ENCODE peak calls at places on chromosomes 7 and 10, in nine cellular contexts. U is HCT116, Z is breast epithelium, E is suprapubic skin, O is upper lobe of left lung, Q is SK-N-SH, P is spleen, Y is endothelial cell of umbilical vein, A is SK-N-MC. F is an unnamed sample.

GRCh38 chr10:124545756-124546369 is 84.2 kb downstream of the LHPP start:
- DNase-seq in U (no peak), Z (no peak), E (no peak), O (no peak), Q (no peak), P (no peak), Y (no peak), A (no peak), F (no peak)

GRCh38 chr7:41367967-41368882 is 334.7 kb downstream of the INHBA start:
- DNase-seq in U (no peak), Z (no peak), E (no peak), O (no peak), Q (no peak), P (no peak), Y (no peak), A (no peak), F (no peak)

GRCh38 chr10:56003555-56003954 is 357.5 kb downstream of the ZWINT start:
- DNase-seq in U (no peak), Z (no peak), E (no peak), O (no peak), Q (no peak), P (no peak), Y (no peak), A (no peak), F (no peak)

GRCh38 chr10:20185116-20185515 is 368.9 kb downstream of the PLXDC2 start:
- DNase-seq in U (no peak), Z (no peak), E (no peak), O (no peak), Q (no peak), P (no peak), Y (no peak), A (no peak), F (no peak)

GRCh38 chr10:9824546-9825164 is 1193.0 kb upstream of the CELF2 start:
- DNase-seq in U (no peak), Z (no peak), E (no peak), O (no peak), Q (no peak), P (no peak), Y (no peak), A (no peak), F (no peak)

GRCh38 chr10:118300266-118300665 is 41.9 kb downstream of the FAM204A start:
- DNase-seq in U (no peak), Z (no peak), E (no peak), O (no peak), Q (no peak), P (no peak), Y (no peak), A (no peak), F (no peak)

GRCh38 chr7:141456298-141456697 is 94.9 kb upstream of the AGK start:
- DNase-seq in U (no peak), Z (no peak), E (no peak), O (no peak), Q (no peak), P (no peak), Y (no peak), A (no peak), F (no peak)

GRCh38 chr7:140923358-140924006 is 1.2 kb downstream of the BRAF start:
- DNase-seq in U (no peak), Z (no peak), E (no peak), O (no peak), Q (peak), P (no peak), Y (peak), A (no peak), F (no peak)

GRCh38 chr10:99396471-99396870 is 34.0 kb downstream of the GOT1 start:
- DNase-seq in U (no peak), Z (no peak), E (no peak), O (no peak), Q (no peak), P (no peak), Y (no peak), A (no peak), F (no peak)

GRCh38 chr10:5628798-5629788 is 37.3 kb downstream of the ASB13 start:
- DNase-seq in U (no peak), Z (no peak), E (no peak), O (no peak), Q (no peak), P (no peak), Y (peak), A (no peak), F (no peak)

GRCh38 chr10:71771204-71771603 is 2.1 kb downstream of the VSIR start:
- DNase-seq in U (no peak), Z (no peak), E (no peak), O (no peak), Q (no peak), P (no peak), Y (no peak), A (no peak), F (no peak)

GRCh38 chr7:120053390-120053961 is 219.5 kb upstream of the KCND2 start:
- DNase-seq in U (no peak), Z (no peak), E (no peak), O (no peak), Q (no peak), P (no peak), Y (no peak), A (no peak), F (no peak)

GRCh38 chr10:43353495-43354324 is 17.7 kb upstream of the FXYD4 start:
- DNase-seq in U (no peak), Z (no peak), E (no peak), O (no peak), Q (no peak), P (no peak), Y (peak), A (no peak), F (no peak)
- TF ChIP-seq POLR2AphosphoS5 in U (no peak), Z (no peak), E (no peak), O (no peak), Q (no peak), P (no peak), Y (no peak), A (no peak), F (no peak)

DNA sequence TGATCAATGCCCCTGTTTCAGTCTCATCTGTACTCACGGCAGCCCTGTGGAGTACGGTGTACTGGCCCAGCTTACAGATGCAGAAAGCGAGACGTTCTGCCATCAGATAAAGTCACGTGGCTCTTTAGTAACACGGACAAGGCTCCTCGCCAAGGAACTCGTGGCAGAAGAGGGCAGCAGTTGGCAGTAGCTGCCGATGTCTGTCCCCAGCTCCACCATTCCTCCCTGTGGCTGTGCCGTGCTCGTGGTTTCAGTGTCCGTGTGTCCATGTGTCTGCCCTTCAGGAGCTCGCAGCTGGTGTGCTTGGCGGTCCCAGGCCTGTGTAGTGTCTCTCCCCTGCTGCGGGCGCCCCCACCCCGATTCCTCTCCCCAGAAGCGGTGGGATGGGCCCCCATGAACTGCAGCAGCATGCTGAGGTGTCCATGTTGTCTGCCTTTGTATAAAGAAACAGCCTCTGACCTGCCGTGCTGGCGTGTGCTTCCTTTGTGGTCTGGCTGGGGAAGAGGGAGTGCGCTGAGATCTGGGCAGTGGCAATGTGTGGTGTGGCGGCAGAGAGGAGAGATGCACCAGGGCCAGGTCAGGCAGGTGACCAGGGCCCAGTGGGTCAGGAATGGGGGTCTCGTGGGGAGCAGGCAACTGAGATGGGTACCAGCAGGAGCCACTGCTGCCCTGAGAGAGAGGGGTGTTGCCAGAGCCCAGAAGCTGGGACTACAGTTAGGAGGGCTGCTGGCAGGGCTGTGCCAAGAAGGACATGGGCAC is 9.8 kb downstream of the RHBDD2 start:
- DNase-seq in U (no peak), Z (no peak), E (no peak), O (peak), Q (no peak), P (no peak), Y (no peak), A (no peak), F (no peak)
- TF ChIP-seq POLR2AphosphoS5 in U (peak), Z (no peak), E (no peak), O (no peak), Q (no peak), P (peak), Y (no peak), A (no peak), F (no peak)

GRCh38 chr10:132550366-132551092 is 12.9 kb downstream of the INPP5A start:
- DNase-seq in U (no peak), Z (no peak), E (peak), O (no peak), Q (peak), P (peak), Y (no peak), A (no peak), F (no peak)

GRCh38 chr10:132548869-132549268 is 11.3 kb downstream of the INPP5A start:
- DNase-seq in U (no peak), Z (no peak), E (peak), O (no peak), Q (no peak), P (peak), Y (no peak), A (no peak), F (no peak)

GRCh38 chr10:132549416-132549815 is 11.8 kb downstream of the INPP5A start:
- DNase-seq in U (no peak), Z (no peak), E (peak), O (no peak), Q (no peak), P (peak), Y (no peak), A (no peak), F (no peak)

GRCh38 chr10:132551808-132552130 is 14.2 kb downstream of the INPP5A start:
- DNase-seq in U (no peak), Z (no peak), E (peak), O (no peak), Q (no peak), P (no peak), Y (no peak), A (no peak), F (no peak)

DNA sequence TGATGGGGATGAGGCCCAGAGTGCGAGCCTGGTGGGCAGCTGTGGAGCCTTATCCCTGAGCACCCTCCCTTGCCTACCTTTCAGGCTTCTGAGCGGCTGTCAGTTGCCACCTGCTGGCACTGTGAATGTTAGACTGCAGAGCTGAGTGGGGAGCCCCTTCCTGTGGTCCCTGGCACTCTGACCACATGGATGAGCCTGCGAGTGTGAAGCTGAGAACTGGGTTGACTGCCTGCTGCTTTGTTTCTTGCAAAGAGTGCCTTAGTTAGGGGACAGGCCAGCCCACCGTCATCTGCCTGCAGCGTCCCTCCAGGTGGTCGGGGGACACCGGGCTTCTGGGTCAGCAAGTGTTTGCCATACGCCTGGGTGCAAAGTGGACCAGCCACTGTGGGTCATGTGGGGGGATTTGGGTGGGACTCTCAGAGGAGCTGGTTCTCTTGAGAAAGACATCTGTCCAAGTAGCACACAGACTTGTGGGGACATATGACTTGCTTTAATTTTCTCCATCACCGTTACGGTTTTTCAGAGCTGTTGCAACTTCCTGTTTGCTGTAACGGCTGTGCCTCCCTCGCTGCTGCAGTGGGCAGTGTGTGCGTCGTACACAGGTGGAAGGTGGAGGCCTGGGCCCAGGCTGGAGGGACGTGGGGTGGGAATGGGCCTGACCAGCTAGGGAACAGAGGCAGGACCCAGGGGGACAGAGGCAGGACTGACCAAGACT is 13.7 kb downstream of the INPP5A start:
- DNase-seq in U (no peak), Z (no peak), E (peak), O (peak), Q (peak), P (peak), Y (no peak), A (no peak), F (no peak)
- TF ChIP-seq POLR2AphosphoS5 in U (no peak), Z (no peak), E (no peak), O (peak), Q (no peak), P (peak), Y (no peak), A (no peak), F (no peak)

GRCh38 chr10:7484456-7485266 is 73.8 kb upstream of the SFMBT2 start:
- DNase-seq in U (no peak), Z (peak), E (no peak), O (no peak), Q (peak), P (no peak), Y (no peak), A (no peak), F (peak)
- TF ChIP-seq POLR2AphosphoS5 in U (no peak), Z (no peak), E (no peak), O (no peak), Q (no peak), P (no peak), Y (no peak), A (no peak), F (no peak)

GRCh38 chr10:114370199-114370598 is 34.1 kb downstream of the AFAP1L2 start:
- DNase-seq in U (no peak), Z (no peak), E (no peak), O (no peak), Q (no peak), P (no peak), Y (no peak), A (no peak), F (no peak)

GRCh38 chr10:114364726-114365125 is 39.6 kb downstream of the AFAP1L2 start:
- DNase-seq in U (no peak), Z (no peak), E (no peak), O (no peak), Q (no peak), P (no peak), Y (no peak), A (no peak), F (no peak)

GRCh38 chr10:114370993-114371392 is 33.3 kb downstream of the AFAP1L2 start:
- DNase-seq in U (no peak), Z (no peak), E (no peak), O (no peak), Q (no peak), P (no peak), Y (no peak), A (no peak), F (no peak)

GRCh38 chr10:114367041-114367675 is 37.1 kb downstream of the AFAP1L2 start:
- DNase-seq in U (no peak), Z (no peak), E (no peak), O (no peak), Q (no peak), P (no peak), Y (no peak), A (no peak), F (no peak)

DNA sequence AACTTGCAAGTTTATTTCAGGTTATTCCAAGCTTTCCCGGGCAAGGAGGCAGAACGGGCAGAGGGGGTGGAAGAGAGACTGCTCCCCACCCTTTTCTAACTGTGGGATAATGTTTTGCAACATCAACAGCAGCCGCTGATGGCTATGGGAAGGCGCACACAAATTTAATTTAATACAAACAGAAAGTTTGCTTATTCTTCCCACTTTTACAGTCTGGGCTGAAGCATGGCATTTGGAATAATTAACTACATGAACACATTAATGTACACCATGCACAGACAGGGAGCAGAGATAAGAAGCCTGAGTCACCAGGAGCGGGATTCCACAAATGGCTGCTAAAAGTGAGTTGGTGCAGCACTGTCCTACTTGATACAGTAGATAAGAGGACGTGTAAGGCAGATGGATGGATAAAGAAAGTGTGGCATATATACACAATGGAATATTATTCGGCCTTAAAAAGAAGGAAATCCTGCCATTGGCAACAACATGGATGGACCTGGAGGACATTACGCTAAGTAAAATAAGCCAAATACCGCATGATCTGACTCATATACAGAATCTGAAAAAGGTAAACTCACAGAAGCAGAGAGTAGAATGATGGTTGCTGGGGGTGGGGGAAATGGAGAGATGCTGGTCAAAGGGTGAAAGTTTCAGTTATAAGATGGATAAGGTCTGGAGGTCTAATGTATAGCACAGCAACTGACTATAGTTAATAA is 36.5 kb downstream of the AFAP1L2 start:
- DNase-seq in U (no peak), Z (peak), E (no peak), O (no peak), Q (peak), P (no peak), Y (peak), A (no peak), F (no peak)
- TF ChIP-seq POLR2AphosphoS5 in U (no peak), Z (no peak), E (no peak), O (no peak), Q (no peak), P (no peak), Y (no peak), A (no peak), F (no peak)

GRCh38 chr7:15430191-15430590 is 131.6 kb downstream of the AGMO start:
- DNase-seq in U (no peak), Z (no peak), E (no peak), O (no peak), Q (no peak), P (no peak), Y (no peak), A (no peak), F (no peak)

GRCh38 chr7:15424468-15424867 is 137.3 kb downstream of the AGMO start:
- DNase-seq in U (no peak), Z (no peak), E (no peak), O (no peak), Q (no peak), P (no peak), Y (no peak), A (no peak), F (no peak)
- TF ChIP-seq POLR2AphosphoS5 in U (no peak), Z (no peak), E (no peak), O (no peak), Q (no peak), P (no peak), Y (no peak), A (no peak), F (no peak)

GRCh38 chr7:82079527-82079926 is 309.7 kb upstream of the HGF start:
- DNase-seq in U (no peak), Z (no peak), E (no peak), O (no peak), Q (no peak), P (no peak), Y (no peak), A (no peak), F (no peak)
- TF ChIP-seq POLR2AphosphoS5 in U (no peak), Z (no peak), E (no peak), O (no peak), Q (no peak), P (no peak), Y (no peak), A (no peak), F (no peak)

DNA sequence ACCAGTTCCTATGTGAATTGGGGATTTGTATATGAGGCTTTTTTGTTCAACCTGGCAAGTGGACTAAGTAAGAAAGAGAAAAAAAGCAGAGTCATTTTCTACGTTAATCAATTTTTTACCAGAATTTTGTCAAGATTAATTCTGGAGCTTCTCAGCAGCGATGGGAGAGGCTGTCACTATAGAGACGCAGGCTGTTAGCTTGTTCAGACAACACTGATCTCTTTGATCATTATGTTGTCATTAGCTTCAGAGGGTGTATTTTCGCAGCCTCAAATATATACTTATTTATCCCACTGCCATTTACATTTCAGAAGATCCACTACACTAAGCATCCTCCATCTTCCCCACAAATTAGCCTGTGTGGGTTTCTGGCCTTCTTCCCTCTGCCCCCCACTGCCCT is 196.7 kb upstream of the PFKP start:
- DNase-seq in U (no peak), Z (no peak), E (no peak), O (no peak), Q (no peak), P (no peak), Y (no peak), A (no peak), F (no peak)
- TF ChIP-seq POLR2AphosphoS5 in U (no peak), Z (no peak), E (no peak), O (no peak), Q (no peak), P (no peak), Y (no peak), A (no peak), F (no peak)

GRCh38 chr7:19464241-19464640 is 244.6 kb downstream of the POLR1F start:
- DNase-seq in U (no peak), Z (no peak), E (no peak), O (no peak), Q (no peak), P (no peak), Y (no peak), A (no peak), F (no peak)

GRCh38 chr7:19464751-19465150 is 244.1 kb downstream of the POLR1F start:
- DNase-seq in U (no peak), Z (no peak), E (no peak), O (no peak), Q (no peak), P (no peak), Y (no peak), A (no peak), F (no peak)

GRCh38 chr7:19470031-19470430 is 238.8 kb downstream of the POLR1F start:
- DNase-seq in U (no peak), Z (no peak), E (no peak), O (no peak), Q (no peak), P (no peak), Y (no peak), A (no peak), F (no peak)
- TF ChIP-seq POLR2AphosphoS5 in U (no peak), Z (no peak), E (no peak), O (no peak), Q (no peak), P (no peak), Y (no peak), A (no peak), F (no peak)

F was measured in transverse colon.